ENCODE peak calls at places on chromosome 12, in eight cellular contexts. C, E, F, Q, R, A, T and O are unnamed samples.

GRCh38 chr12:52543985-52544888 is 8.7 kb downstream of the KRT71 start:
- DNase-seq in C (no peak), E (peak), F (no peak), Q (no peak), R (no peak), A (no peak), T (no peak), O (no peak)

GRCh38 chr12:54141534-54142475 is 47.0 kb downstream of the SMUG1 start:
- DNase-seq in C (no peak), E (no peak), F (no peak), Q (no peak), R (no peak), A (no peak), T (no peak), O (no peak)

GRCh38 chr12:103933237-103933636 is 3.0 kb downstream of the HSP90B1 start:
- DNase-seq in C (no peak), E (peak), F (no peak), Q (no peak), R (no peak), A (no peak), T (no peak), O (no peak)

GRCh38 chr12:103495158-103495782 is 498 bp downstream of the C12orf42 start:
- DNase-seq in C (no peak), E (peak), F (peak), Q (peak), R (peak), A (peak), T (peak), O (peak)

GRCh38 chr12:53012928-53013327 is 6.7 kb downstream of the EIF4B start:
- DNase-seq in C (no peak), E (no peak), F (no peak), Q (no peak), R (no peak), A (no peak), T (no peak), O (no peak)

GRCh38 chr12:28759334-28759733 is 389.7 kb upstream of the FAR2 start:
- DNase-seq in C (no peak), E (peak), F (no peak), Q (no peak), R (no peak), A (no peak), T (no peak), O (peak)

GRCh38 chr12:113457710-113458109 is 14.0 kb downstream of the LHX5 start:
- DNase-seq in C (no peak), E (no peak), F (no peak), Q (no peak), R (no peak), A (no peak), T (no peak), O (no peak)

GRCh38 chr12:54368709-54369596 is 4.7 kb upstream of the GPR84 start:
- DNase-seq in C (peak), E (peak), F (peak), Q (peak), R (peak), A (peak), T (peak), O (peak)

GRCh38 chr12:60014441-60014840 is 418.6 kb downstream of the SLC16A7 start:
- DNase-seq in C (no peak), E (no peak), F (no peak), Q (no peak), R (no peak), A (no peak), T (no peak), O (no peak)

GRCh38 chr12:41213107-41213506 is 25.0 kb downstream of the PDZRN4 start:
- DNase-seq in C (no peak), E (no peak), F (no peak), Q (no peak), R (no peak), A (no peak), T (no peak), O (no peak)

GRCh38 chr12:124231980-124232653 is 62.8 kb upstream of the RFLNA start:
- DNase-seq in C (no peak), E (no peak), F (no peak), Q (peak), R (no peak), A (peak), T (no peak), O (no peak)

GRCh38 chr12:102408487-102409297 is 71.7 kb downstream of the IGF1 start:
- DNase-seq in C (no peak), E (no peak), F (no peak), Q (no peak), R (no peak), A (no peak), T (no peak), O (no peak)

GRCh38 chr12:2902287-2902880 is 11.7 kb downstream of the TULP3 start:
- DNase-seq in C (no peak), E (no peak), F (no peak), Q (no peak), R (peak), A (no peak), T (no peak), O (no peak)

GRCh38 chr12:114355389-114356088 is 50.4 kb downstream of the TBX5 start:
- DNase-seq in C (no peak), E (peak), F (no peak), Q (peak), R (peak), A (no peak), T (no peak), O (peak)

GRCh38 chr12:118436986-118437385 is 60.6 kb downstream of the SUDS3 start:
- DNase-seq in C (no peak), E (no peak), F (no peak), Q (no peak), R (no peak), A (no peak), T (no peak), O (no peak)

GRCh38 chr12:90038290-90038689 is 329.7 kb upstream of the ATP2B1 start:
- DNase-seq in C (no peak), E (no peak), F (no peak), Q (no peak), R (no peak), A (no peak), T (no peak), O (no peak)

GRCh38 chr12:93972411-93973208 is 175.8 kb upstream of the PLXNC1 start:
- DNase-seq in C (no peak), E (peak), F (no peak), Q (no peak), R (no peak), A (no peak), T (no peak), O (no peak)

GRCh38 chr12:42698213-42698612 is 108.7 kb upstream of the PRICKLE1 start:
- DNase-seq in C (no peak), E (no peak), F (no peak), Q (no peak), R (no peak), A (peak), T (no peak), O (no peak)